ENCODE peak calls at places on chromosomes 2 and 18, in eight cellular contexts. U is lung; L is A673; N is heart left ventricle; P is psoas muscle; H is CD8-positive, alpha-beta T cell; J is esophagus squamous epithelium; A is K562. I is an unnamed sample.

GRCh38 chr18:67590571-67591141 is 74.1 kb upstream of the DSEL start:
- DNase-seq in A (no peak), H (no peak), N (no peak), U (no peak), L (peak; percentile 76), J (no peak), P (no peak), I (no peak)

GRCh38 chr2:36717556-36718266 is 21.2 kb downstream of the VIT start:
- DNase-seq in U (no peak), P (no peak), L (no peak), A (no peak), N (no peak), H (no peak), J (no peak), I (no peak)

GRCh38 chr18:59691046-59691395 is 6.2 kb downstream of the CCBE1 start:
- DNase-seq in H (no peak), J (no peak), A (no peak), N (no peak), U (no peak), P (no peak), L (no peak), I (no peak)

GRCh38 chr18:55405655-55406373 is 182.2 kb downstream of the TCF4 start:
- DNase-seq in A (peak; percentile 35), J (no peak), P (peak; percentile 90), U (peak; percentile 66), N (peak; percentile 92), H (no peak), L (peak; percentile 97), I (no peak)

GRCh38 chr18:46688853-46689525 is 32.0 kb upstream of the LOXHD1 start:
- DNase-seq in U (no peak), N (no peak), P (no peak), L (no peak), A (no peak), J (no peak), H (no peak), I (no peak)

GRCh38 chr18:24112874-24113615 is 25.8 kb upstream of the CABYR start:
- DNase-seq in N (no peak), P (no peak), H (no peak), J (no peak), U (no peak), L (no peak), A (no peak), I (no peak)

GRCh38 chr18:33665630-33666029 is 87.6 kb downstream of the ASXL3 start:
- DNase-seq in A (no peak), H (no peak), P (no peak), U (no peak), L (no peak), N (no peak), J (no peak), I (no peak)

GRCh38 chr2:240922982-240923537 is 16.9 kb downstream of the CROCC2 start:
- DNase-seq in P (peak; percentile 12), A (no peak), U (no peak), N (no peak), H (no peak), J (no peak), L (peak; percentile 71), I (no peak)

GRCh38 chr2:11254100-11254536 is 90.3 kb downstream of the ROCK2 start:
- DNase-seq in P (no peak), N (no peak), J (no peak), U (no peak), A (no peak), H (no peak), L (no peak), I (no peak)

GRCh38 chr2:13522917-13523821 is 806.4 kb downstream of the TRIB2 start:
- DNase-seq in L (peak; percentile 1), J (no peak), U (no peak), N (peak; percentile 28), P (no peak), H (no peak), A (no peak), I (no peak)

GRCh38 chr2:85216051-85216431 is 82.8 kb downstream of the TCF7L1 start:
- DNase-seq in H (no peak), P (no peak), J (no peak), L (peak; percentile 96), A (no peak), U (no peak), N (no peak), I (no peak)

GRCh38 chr2:197255550-197255949 is 55.0 kb downstream of the ANKRD44 start:
- DNase-seq in N (peak; percentile 63), L (no peak), H (peak; percentile 51), U (peak; percentile 60), P (peak; percentile 57), J (peak; percentile 19), A (no peak), I (no peak)

GRCh38 chr2:112109278-112109677 is 28.9 kb upstream of the FBLN7 start:
- DNase-seq in H (no peak), A (no peak), P (no peak), N (no peak), J (no peak), U (no peak), L (no peak), I (no peak)

GRCh38 chr2:147173798-147174197 is 671.0 kb upstream of the ACVR2A start:
- DNase-seq in A (no peak), H (no peak), U (no peak), P (no peak), L (no peak), N (no peak), J (no peak), I (no peak)

GRCh38 chr2:231512222-231512621 is 18.0 kb downstream of the NMUR1 start:
- DNase-seq in P (no peak), H (no peak), A (no peak), L (peak; percentile 29), J (no peak), U (no peak), N (no peak), I (no peak)

GRCh38 chr2:694174-694573 is 17.0 kb upstream of the TMEM18 start:
- DNase-seq in H (no peak), N (no peak), L (no peak), A (no peak), P (no peak), U (no peak), J (no peak), I (no peak)

GRCh38 chr2:161068670-161069069 is 91.6 kb upstream of the TANK start:
- DNase-seq in A (no peak), U (no peak), L (peak; percentile 39), P (no peak), H (no peak), N (no peak), J (no peak), I (no peak)

GRCh38 chr18:69897397-69898108 is 50.1 kb downstream of the CD226 start:
- DNase-seq in U (no peak), N (no peak), L (no peak), P (no peak), J (no peak), A (no peak), H (no peak), I (no peak)

GRCh38 chr2:45596761-45597160 is 14.3 kb downstream of the SRBD1 start:
- DNase-seq in H (no peak), U (no peak), L (no peak), P (no peak), N (no peak), J (no peak), A (no peak), I (no peak)

GRCh38 chr2:45595724-45596435 is 15.2 kb downstream of the SRBD1 start:
- DNase-seq in P (peak; percentile 38), L (no peak), N (peak; percentile 40), J (no peak), H (no peak), A (no peak), U (peak; percentile 37), I (no peak)

GRCh38 chr2:45602624-45603023 is 8.4 kb downstream of the SRBD1 start:
- DNase-seq in J (no peak), N (no peak), P (no peak), U (no peak), H (no peak), A (no peak), L (no peak), I (no peak)

GRCh38 chr2:45598545-45598944 is 12.5 kb downstream of the SRBD1 start:
- DNase-seq in L (no peak), N (no peak), U (no peak), H (no peak), A (no peak), J (no peak), P (no peak), I (no peak)
- H3K9me3 ChIP-seq in L (no peaks in the 10 kb centered on the region), N (no peaks in the 10 kb centered on the region), U (no peaks in the 10 kb centered on the region), H (no peaks in the 10 kb centered on the region), A (no peaks in the 10 kb centered on the region), J (no peaks in the 10 kb centered on the region), P (no peaks in the 10 kb centered on the region), I (no peaks in the 10 kb centered on the region)

DNA sequence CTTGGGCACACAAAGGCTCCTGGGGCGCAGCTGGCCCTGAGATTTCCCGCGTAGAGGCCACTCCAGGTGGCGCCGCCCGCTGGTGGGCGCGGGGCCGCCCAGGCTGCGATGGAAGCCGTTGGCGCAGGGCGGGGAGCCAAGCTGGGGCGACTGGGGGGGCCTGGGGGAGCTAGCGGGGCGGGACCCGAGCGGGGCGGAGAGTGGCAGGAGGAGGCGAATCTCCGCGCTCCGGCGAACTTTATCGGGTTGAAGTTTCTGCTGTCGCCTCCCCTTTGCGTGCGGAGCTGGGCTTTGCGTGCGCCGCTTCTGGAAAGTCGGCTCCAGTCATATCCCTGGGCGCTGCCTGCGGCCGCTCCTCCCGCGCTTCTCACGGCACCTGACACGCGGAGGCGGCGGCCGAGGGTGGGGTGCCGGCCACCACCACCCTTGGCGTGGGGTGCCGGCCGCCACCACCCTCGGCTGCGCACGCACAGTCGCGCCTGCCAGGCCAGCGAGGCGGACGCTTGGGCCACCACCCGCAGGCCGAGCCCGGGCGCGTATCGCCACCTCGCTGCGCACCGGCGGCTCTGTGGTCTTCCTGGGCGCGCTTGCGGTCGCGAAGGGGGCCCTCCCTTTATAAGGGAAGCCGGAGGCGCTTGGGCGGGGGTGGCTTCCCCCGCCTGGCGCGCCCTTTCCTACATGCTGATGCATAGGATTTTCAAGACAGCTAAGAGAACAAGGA is 919 bp upstream of the CYP1B1 start:
- DNase-seq in U (peak; percentile 81), N (peak; percentile 81), A (no peak), L (peak; percentile 81), J (no peak), P (peak; percentile 79), H (no peak), I (no peak)
- H3K27me3 ChIP-seq in U (no peaks in the 10 kb centered on the region), N (peaks cover 41% of the 10 kb centered on the region), A (peaks cover 7% of the 10 kb centered on the region), L (no peaks in the 10 kb centered on the region), J (no peaks in the 10 kb centered on the region), P (peaks cover 34% of the 10 kb centered on the region), H (peaks cover 7% of the 10 kb centered on the region), I (peaks cover 36% of the 10 kb centered on the region)

GRCh38 chr2:95063401-95063958 is 38.0 kb downstream of the MAL start:
- DNase-seq in N (peak; percentile 7), H (no peak), A (no peak), P (no peak), U (no peak), L (no peak), J (no peak), I (no peak)
- H3K9me3 ChIP-seq in N (no peaks in the 10 kb centered on the region), H (no peaks in the 10 kb centered on the region), A (no peaks in the 10 kb centered on the region), P (no peaks in the 10 kb centered on the region), U (peaks cover 1% of the 10 kb centered on the region), L (no peaks in the 10 kb centered on the region), J (no peaks in the 10 kb centered on the region), I (peaks cover 1% of the 10 kb centered on the region)

DNA sequence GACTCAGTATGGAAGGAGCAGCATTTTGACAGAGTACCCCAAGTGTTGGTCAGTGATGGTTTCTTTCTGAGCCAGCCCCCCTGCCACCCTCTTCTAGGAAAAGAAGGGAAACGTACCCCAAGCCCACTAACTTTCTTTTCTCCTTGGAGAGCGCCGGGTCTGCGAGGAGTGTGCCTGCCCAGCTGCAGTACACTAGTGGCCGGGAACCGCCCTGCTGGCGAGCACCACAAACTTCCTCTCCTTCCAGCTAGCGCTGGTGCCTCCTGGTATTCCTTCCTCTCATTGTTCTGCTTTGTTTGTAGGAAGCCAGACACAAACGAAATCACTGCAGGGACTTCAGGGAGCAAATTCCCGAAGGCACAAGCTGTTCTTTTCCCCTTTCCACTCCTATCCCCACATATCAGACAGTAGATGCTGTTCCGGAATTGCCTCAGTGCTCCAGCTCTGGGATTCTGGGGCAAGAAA is 1.8 kb downstream of the CCDC85A start:
- DNase-seq in L (peak; percentile 37), N (peak; percentile 39), U (peak; percentile 44), H (no peak), A (no peak), J (no peak), P (peak; percentile 29), I (no peak)
- H3K27me3 ChIP-seq in L (peaks cover 56% of the 10 kb centered on the region), N (peaks cover 3% of the 10 kb centered on the region), U (no peaks in the 10 kb centered on the region), H (peaks cover 9% of the 10 kb centered on the region), A (peaks cover 11% of the 10 kb centered on the region), J (peaks cover 6% of the 10 kb centered on the region), P (peaks cover 27% of the 10 kb centered on the region), I (peaks cover 45% of the 10 kb centered on the region)

I was measured in iPS DF 6.9.